ENCODE peak calls at places on chromosomes 11 and 22, in four cellular contexts. One of them, this sample, is unnamed. For H3K27me3 and H3K4me1, the result is how much of the 10 kb centered on the place peaks cover.

GRCh38 chr22:22687638-22688500 is 43.5 kb downstream of the GGTLC2 start:
- DNase-seq in HCT116: no peak
- DNase-seq in left lung: no peak
- DNase-seq in iPS DF 6.9: no peak
- DNase-seq in this sample: no peak

GRCh38 chr22:35649026-35649553 is 844 bp downstream of the APOL6 start:
- DNase-seq in HCT116: no peak
- DNase-seq in left lung: no peak
- DNase-seq in iPS DF 6.9: no peak
- DNase-seq in this sample: no peak

GRCh38 chr11:45155627-45156180 is 9.3 kb downstream of the PRDM11 start:
- DNase-seq in HCT116: no peak
- DNase-seq in left lung: no peak
- DNase-seq in iPS DF 6.9: no peak
- DNase-seq in this sample: no peak

GRCh38 chr11:111731839-111732238 is 34.4 kb downstream of the PPP2R1B start:
- DNase-seq in HCT116: no peak
- DNase-seq in left lung: no peak
- DNase-seq in iPS DF 6.9: no peak
- DNase-seq in this sample: no peak

GRCh38 chr11:45654741-45655283 is 10.6 kb downstream of the CHST1 start:
- DNase-seq in HCT116: no peak
- DNase-seq in left lung: peak
- DNase-seq in iPS DF 6.9: no peak
- DNase-seq in this sample: no peak

GRCh38 chr11:2348986-2349385 is 28.1 kb upstream of the CD81 start:
- DNase-seq in HCT116: no peak
- DNase-seq in left lung: no peak
- DNase-seq in iPS DF 6.9: no peak
- DNase-seq in this sample: no peak

GRCh38 chr22:25334091-25334490 is 114.7 kb downstream of the CRYBB2 start:
- DNase-seq in HCT116: peak
- DNase-seq in left lung: peak
- DNase-seq in iPS DF 6.9: peak
- DNase-seq in this sample: peak

GRCh38 chr22:27875951-27876350 is 43.1 kb downstream of the PITPNB start:
- DNase-seq in HCT116: no peak
- DNase-seq in left lung: no peak
- DNase-seq in iPS DF 6.9: no peak
- DNase-seq in this sample: no peak

GRCh38 chr22:30315962-30316576 is 10.7 kb downstream of the TBC1D10A start:
- DNase-seq in HCT116: no peak
- DNase-seq in left lung: no peak
- DNase-seq in iPS DF 6.9: no peak
- DNase-seq in this sample: no peak

DNA sequence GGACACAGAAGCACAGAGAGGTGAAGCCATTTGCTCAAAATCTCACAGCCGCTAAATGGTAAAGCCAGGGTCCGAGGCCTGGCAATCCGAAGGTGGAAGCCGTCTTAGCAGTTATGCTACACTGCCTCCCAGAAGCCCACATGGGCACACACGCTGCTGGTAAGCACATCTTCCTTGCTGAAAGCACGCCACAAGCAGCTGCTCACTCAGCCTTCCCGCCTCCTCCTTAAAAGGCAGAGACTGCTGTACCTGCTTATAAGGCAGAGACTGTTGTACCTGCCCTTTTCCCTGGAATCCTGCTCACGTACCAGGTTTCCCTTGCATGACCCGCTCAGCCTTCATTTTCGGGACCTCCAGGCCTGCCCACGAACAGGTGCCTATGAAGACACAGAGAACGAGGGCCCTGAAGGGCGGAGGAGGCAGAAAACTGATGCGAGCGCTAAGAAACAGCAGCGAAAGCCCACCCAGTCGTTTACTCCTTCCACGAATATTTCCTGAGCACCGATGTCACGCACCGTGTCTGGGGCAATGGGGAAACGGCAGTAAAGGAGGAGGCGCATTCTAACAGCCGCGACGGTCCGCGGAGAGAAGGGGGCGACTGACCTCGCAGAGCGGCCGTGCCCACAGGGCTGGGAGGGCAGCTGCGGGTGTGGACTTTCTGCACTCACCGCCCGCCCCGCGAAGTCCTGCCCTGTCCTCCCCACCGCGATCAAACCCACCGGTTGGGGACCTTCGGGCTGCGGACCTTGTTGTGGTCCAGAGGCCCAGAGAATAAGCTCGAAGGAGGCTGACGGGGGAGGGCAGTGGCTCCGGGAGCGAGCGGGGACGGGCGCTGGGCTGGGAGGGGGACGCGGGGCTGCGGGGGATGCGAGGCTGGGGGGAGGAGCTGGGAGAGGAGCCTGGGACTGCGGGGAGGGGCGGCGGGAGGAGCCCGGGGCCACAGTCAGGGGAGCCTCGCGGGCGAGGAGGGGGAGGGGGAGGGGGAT is 12.9 kb downstream of the SPATA19 start:
- DNase-seq in HCT116: no peak
- DNase-seq in left lung: no peak
- DNase-seq in iPS DF 6.9: no peak
- DNase-seq in this sample: no peak
- H3K4me3 ChIP-seq in HCT116: no peak
- H3K4me3 ChIP-seq in left lung: no peak
- H3K4me3 ChIP-seq in iPS DF 6.9: no peak
- H3K4me3 ChIP-seq in this sample: no peak

GRCh38 chr22:44353063-44353440 is 40.3 kb upstream of the SHISAL1 start:
- DNase-seq in HCT116: no peak
- DNase-seq in left lung: peak
- DNase-seq in iPS DF 6.9: no peak
- DNase-seq in this sample: no peak

GRCh38 chr22:44354288-44354687 is 41.5 kb upstream of the SHISAL1 start:
- DNase-seq in HCT116: no peak
- DNase-seq in left lung: no peak
- DNase-seq in iPS DF 6.9: no peak
- DNase-seq in this sample: no peak

GRCh38 chr22:44357962-44358553 is 45.3 kb upstream of the SHISAL1 start:
- DNase-seq in HCT116: no peak
- DNase-seq in left lung: peak
- DNase-seq in iPS DF 6.9: no peak
- DNase-seq in this sample: no peak

GRCh38 chr22:44357296-44357961 is 44.7 kb upstream of the SHISAL1 start:
- DNase-seq in HCT116: no peak
- DNase-seq in left lung: no peak
- DNase-seq in iPS DF 6.9: no peak
- DNase-seq in this sample: no peak

GRCh38 chr22:44355688-44356070 is 42.9 kb upstream of the SHISAL1 start:
- DNase-seq in HCT116: no peak
- DNase-seq in left lung: peak
- DNase-seq in iPS DF 6.9: no peak
- DNase-seq in this sample: no peak
- H3K27me3 ChIP-seq in HCT116: under half
- H3K27me3 ChIP-seq in left lung: under half
- H3K27me3 ChIP-seq in iPS DF 6.9: under half
- H3K27me3 ChIP-seq in this sample: under half

GRCh38 chr22:40484906-40485660 is 114.7 kb downstream of the SGSM3 start:
- DNase-seq in HCT116: no peak
- DNase-seq in left lung: no peak
- DNase-seq in iPS DF 6.9: no peak
- DNase-seq in this sample: no peak
- H3K4me1 ChIP-seq in HCT116: under half
- H3K4me1 ChIP-seq in left lung: under half
- H3K4me1 ChIP-seq in iPS DF 6.9: under half
- H3K4me1 ChIP-seq in this sample: under half

DNA sequence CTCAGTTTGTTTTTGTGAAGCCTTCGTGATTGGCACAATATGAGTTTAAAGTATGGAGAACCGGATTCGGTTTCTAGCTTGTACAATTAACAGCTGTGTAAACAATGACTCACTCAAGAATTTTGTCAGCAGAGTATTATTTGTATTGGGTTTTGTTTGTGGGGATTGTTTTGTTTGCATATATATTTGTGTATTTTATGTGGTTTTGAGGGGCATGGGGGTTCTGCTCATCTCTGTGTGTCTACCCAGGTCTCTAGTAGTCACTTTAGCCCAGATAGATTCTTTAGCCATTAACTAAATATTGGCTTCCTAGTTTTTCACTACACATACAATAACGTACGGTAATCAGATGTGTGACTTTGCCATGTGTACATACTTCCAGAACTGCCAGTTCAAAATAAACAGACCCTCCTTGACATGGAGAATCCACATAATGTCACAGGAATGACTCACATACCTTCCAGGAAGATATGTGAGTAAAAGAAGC is 7.5 kb upstream of the MS4A7 start:
- DNase-seq in HCT116: no peak
- DNase-seq in left lung: no peak
- DNase-seq in iPS DF 6.9: no peak
- DNase-seq in this sample: no peak
- H3K4me3 ChIP-seq in HCT116: no peak
- H3K4me3 ChIP-seq in left lung: no peak
- H3K4me3 ChIP-seq in iPS DF 6.9: no peak
- H3K4me3 ChIP-seq in this sample: no peak

GRCh38 chr11:63565728-63566127 is 2.5 kb upstream of the PLAAT2 start:
- DNase-seq in HCT116: no peak
- DNase-seq in left lung: no peak
- DNase-seq in iPS DF 6.9: no peak
- DNase-seq in this sample: no peak

GRCh38 chr11:63564056-63564784 is 1.0 kb upstream of the PLAAT2 start:
- DNase-seq in HCT116: no peak
- DNase-seq in left lung: no peak
- DNase-seq in iPS DF 6.9: no peak
- DNase-seq in this sample: no peak

GRCh38 chr11:63569570-63569969 is 6.4 kb upstream of the PLAAT2 start:
- DNase-seq in HCT116: no peak
- DNase-seq in left lung: no peak
- DNase-seq in iPS DF 6.9: no peak
- DNase-seq in this sample: no peak

GRCh38 chr11:63564785-63565350 is 1.7 kb upstream of the PLAAT2 start:
- DNase-seq in HCT116: no peak
- DNase-seq in left lung: no peak
- DNase-seq in iPS DF 6.9: no peak
- DNase-seq in this sample: no peak

DNA sequence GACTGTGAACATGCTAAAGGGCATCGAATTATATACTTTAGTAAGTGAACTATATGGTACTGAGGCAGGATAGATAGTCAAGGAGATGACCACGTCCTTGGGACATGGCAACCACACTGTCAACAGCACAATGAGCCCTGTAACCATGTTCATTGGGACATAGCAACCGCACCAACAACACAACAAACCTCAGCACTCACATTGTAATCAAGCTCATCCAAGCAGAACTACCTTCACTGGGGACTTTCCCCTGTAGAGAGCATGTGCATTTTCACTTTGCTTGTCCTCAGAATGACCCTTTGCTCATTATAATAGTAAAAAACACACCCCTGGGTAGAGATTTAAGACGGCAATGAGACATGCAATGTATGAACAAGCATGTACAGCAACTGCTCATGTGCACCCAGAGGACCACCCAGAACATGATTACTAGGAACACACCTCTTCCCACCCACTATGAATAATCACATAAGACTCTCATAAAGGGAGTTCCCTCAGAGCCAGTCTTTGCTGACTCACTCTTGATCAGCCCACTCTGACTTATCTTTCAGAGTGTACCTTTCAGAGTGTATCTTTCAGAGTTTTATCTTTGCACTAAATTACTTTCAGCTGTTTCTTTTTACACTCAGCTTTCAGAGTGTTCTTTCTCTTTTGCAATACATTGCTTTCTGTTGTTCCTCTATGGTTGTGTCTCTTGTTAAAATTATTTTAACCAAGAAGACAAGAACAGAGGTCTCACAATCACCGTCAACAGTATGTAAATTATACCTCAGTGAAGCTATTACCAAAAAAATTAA is 4.1 kb upstream of the PLAAT2 start:
- DNase-seq in HCT116: peak
- DNase-seq in left lung: no peak
- DNase-seq in iPS DF 6.9: no peak
- DNase-seq in this sample: no peak
- H3K27me3 ChIP-seq in HCT116: under half
- H3K27me3 ChIP-seq in left lung: under half
- H3K27me3 ChIP-seq in iPS DF 6.9: under half
- H3K27me3 ChIP-seq in this sample: under half

DNA sequence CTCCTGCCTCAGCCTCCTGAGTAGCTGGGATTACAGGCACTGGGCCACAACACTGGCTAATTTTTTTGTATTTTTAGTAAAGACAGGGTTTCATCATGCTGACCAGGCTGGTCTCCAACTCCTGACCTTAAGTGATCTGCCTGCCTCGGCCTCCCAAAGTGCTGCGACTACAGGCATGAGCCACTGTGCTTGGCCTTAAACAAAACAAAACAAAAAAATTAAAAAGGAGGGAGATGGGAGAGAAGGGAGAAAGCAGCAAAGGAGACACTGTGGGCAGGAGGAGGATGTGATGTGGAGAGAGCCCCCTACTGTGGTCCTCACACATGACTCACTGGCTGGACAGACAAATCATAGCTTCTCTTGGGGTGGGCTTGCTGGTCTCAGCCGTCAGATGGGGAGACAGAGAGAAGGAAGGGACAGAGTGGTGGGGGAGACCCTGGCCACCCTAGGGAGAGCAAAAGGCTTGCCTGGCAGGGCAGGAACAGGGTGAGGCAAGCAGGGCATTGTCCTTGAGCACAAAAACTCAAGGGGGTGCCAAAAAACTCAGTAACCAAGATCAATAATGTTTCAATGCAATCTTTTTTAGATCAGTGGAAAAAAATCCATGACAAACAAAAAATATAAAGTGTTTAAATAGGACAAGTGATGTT is 31.6 kb downstream of the TPST2 start:
- DNase-seq in HCT116: no peak
- DNase-seq in left lung: no peak
- DNase-seq in iPS DF 6.9: no peak
- DNase-seq in this sample: no peak
- H3K4me1 ChIP-seq in HCT116: under half
- H3K4me1 ChIP-seq in left lung: under half
- H3K4me1 ChIP-seq in iPS DF 6.9: under half
- H3K4me1 ChIP-seq in this sample: under half

GRCh38 chr11:107590460-107591097 is 368 bp upstream of the ELMOD1 start:
- DNase-seq in HCT116: no peak
- DNase-seq in left lung: peak
- DNase-seq in iPS DF 6.9: no peak
- DNase-seq in this sample: no peak
- H3K4me3 ChIP-seq in HCT116: peak
- H3K4me3 ChIP-seq in left lung: peak
- H3K4me3 ChIP-seq in iPS DF 6.9: peak
- H3K4me3 ChIP-seq in this sample: peak